ENCODE peak calls at places on chromosomes 11 and 22, in five cellular contexts. K is hepatocyte, V is neural progenitor cell, M is GM23338, F is SK-N-SH. J is an unnamed sample.

GRCh38 chr22:21696115-21696514 is 30.3 kb downstream of the PPIL2 start:
- DNase-seq in V (no peak), F (no peak), M (no peak), K (no peak), J (no peak)

GRCh38 chr11:27397619-27398412 is 34.8 kb upstream of the CCDC34 start:
- DNase-seq in V (no peak), F (peak), K (no peak), M (no peak), J (no peak)

GRCh38 chr11:124656759-124657627 is 16.5 kb downstream of the SIAE start:
- DNase-seq in V (peak), K (no peak), F (peak), M (peak), J (no peak)

GRCh38 chr11:58562375-58562800 is 13.3 kb downstream of the LPXN start:
- DNase-seq in F (no peak), V (no peak), M (no peak), K (peak), J (no peak)

GRCh38 chr11:120386318-120386717 is 50.1 kb downstream of the ARHGEF12 start:
- DNase-seq in F (no peak), V (no peak), K (no peak), M (no peak), J (no peak)

GRCh38 chr11:128303383-128303782 is 284.0 kb downstream of the ETS1 start:
- DNase-seq in M (peak), F (no peak), V (no peak), K (no peak), J (no peak)

GRCh38 chr11:131924446-131925240 is 554.2 kb downstream of the NTM start:
- DNase-seq in M (no peak), K (no peak), F (no peak), V (no peak), J (peak)

GRCh38 chr11:36724742-36725387 is 126.8 kb upstream of the RAG2 start:
- DNase-seq in F (no peak), M (no peak), V (no peak), K (no peak), J (no peak)

GRCh38 chr11:29641201-29641600 is 375.6 kb downstream of the KCNA4 start:
- DNase-seq in K (no peak), M (no peak), V (no peak), F (no peak), J (no peak)

GRCh38 chr11:4991066-4991465 is 3.6 kb upstream of the OR51L1 start:
- DNase-seq in V (peak), M (peak), F (no peak), K (peak), J (peak)

GRCh38 chr22:37639070-37639760 is at the start of gene SH3BP1:
- DNase-seq in K (peak), F (peak), M (peak), V (peak), J (peak)

GRCh38 chr11:118533769-118534729 is 3.1 kb downstream of the TMEM25 start:
- DNase-seq in M (no peak), V (no peak), F (no peak), K (peak), J (no peak)

GRCh38 chr11:5234390-5234834 is at the start of gene HBD:
- DNase-seq in M (no peak), K (no peak), V (no peak), F (no peak), J (no peak)

GRCh38 chr22:44325718-44326548 is 13.2 kb upstream of the SHISAL1 start:
- DNase-seq in V (peak), K (no peak), M (no peak), F (peak), J (peak)

GRCh38 chr22:23762866-23763578 is at the start of gene C22orf15:
- DNase-seq in V (peak), K (no peak), F (peak), M (peak), J (no peak)

GRCh38 chr11:3170756-3171670 is 5.9 kb upstream of the OSBPL5 start:
- DNase-seq in V (no peak), K (no peak), M (no peak), F (no peak), J (no peak)
- TF ChIP-seq EZH2phosphoT487 in V (no peak), K (no peak), M (no peak), F (no peak), J (no peak)

DNA sequence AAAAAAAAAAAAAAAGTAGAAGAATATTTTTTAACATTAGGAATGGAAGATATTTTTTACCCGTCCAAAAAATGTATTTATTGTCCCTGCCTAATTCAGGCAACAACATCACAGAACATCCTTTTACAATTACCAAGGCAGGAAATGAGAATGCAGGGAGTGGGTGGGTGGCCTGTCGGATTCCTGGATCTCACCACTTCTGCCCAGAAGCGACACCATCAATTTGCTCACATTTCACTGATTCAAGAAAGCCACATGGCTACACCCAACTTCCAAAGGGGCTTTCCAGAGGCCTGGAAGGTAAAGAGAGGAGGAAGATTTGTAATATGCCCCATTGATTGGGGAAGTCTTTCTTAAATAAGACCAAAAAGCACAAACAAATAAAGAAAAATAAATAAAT is 93.8 kb upstream of the CLPB start:
- DNase-seq in K (no peak), V (no peak), F (no peak), M (no peak), J (no peak)
- H3K4me2 ChIP-seq in K (no peak), V (no peak), F (no peak), M (no peak), J (no peak)

GRCh38 chr11:82250047-82250446 is 483.6 kb downstream of the FAM181B start:
- DNase-seq in M (no peak), V (no peak), K (no peak), F (no peak), J (no peak)
- H2AFZ ChIP-seq in M (no peak), V (no peak), K (no peak), F (no peak), J (no peak)

DNA sequence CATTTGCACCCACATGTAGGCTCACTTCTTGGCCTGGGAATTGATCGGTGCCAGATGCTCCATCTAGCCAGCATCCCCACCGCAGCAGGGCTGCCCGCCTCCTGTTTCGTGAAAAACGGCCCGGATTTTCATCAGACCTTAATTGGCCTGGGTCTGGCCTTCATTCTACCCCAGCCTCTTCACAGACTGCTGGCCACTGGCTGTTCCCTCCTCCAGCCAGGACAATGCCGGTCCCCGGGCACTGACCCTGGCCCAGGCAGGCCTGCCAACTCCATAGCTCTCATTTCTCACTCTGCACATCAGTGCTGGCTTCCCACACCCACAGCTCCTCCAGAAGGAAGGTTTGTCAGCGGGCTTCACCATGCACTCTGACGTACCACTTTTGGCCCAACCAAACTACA is 27.9 kb downstream of the TIMP3 start:
- DNase-seq in K (no peak), V (no peak), F (no peak), M (no peak), J (no peak)
- TF ChIP-seq EZH2phosphoT487 in K (no peak), V (no peak), F (no peak), M (no peak), J (no peak)

DNA sequence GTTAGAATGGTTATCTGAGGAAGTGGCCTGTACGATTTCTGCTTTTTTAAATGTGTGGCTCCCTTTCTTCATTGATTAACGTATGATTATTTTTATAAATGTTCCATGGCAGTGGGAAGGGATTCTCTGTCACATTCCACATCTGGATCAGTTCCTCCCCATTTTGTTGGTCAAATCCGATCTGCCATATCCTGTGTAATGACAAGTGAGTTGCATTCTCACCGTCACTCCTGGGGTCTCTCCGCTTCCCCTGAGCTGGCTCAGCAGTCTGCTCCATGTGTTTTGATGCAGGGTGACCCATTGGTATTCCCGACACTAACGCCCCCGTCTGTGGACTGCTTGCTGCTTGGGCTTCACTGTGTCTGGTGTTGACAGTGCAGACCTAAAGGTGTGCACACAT is 20.4 kb downstream of the NEAT1 start:
- DNase-seq in K (no peak), M (no peak), V (no peak), F (no peak), J (peak)
- H3K4me2 ChIP-seq in K (no peak), M (no peak), V (no peak), F (peak), J (no peak)

DNA sequence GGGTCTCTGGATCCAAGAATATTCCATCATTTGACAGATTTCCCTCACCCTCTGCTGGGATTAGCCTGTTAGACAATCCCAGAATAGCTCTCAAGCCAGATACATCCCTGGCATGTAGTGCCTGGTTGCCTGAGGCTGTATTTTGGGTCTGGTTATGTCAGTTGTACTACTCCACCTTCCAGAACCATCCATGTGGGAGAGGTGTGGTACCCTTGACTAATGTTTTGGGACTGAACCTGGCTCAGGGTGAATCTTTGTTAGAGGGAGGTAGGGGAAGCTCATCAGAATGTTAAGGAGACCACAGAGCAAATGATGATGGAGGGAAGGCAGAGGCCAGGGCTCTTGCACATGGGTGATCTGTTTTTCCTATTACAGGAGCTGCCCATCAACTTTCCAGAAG is 5.2 kb downstream of the C11orf52 start:
- DNase-seq in V (no peak), F (no peak), K (no peak), M (no peak), J (no peak)
- H2AFZ ChIP-seq in V (peak), F (peak), K (peak), M (peak), J (no peak)

DNA sequence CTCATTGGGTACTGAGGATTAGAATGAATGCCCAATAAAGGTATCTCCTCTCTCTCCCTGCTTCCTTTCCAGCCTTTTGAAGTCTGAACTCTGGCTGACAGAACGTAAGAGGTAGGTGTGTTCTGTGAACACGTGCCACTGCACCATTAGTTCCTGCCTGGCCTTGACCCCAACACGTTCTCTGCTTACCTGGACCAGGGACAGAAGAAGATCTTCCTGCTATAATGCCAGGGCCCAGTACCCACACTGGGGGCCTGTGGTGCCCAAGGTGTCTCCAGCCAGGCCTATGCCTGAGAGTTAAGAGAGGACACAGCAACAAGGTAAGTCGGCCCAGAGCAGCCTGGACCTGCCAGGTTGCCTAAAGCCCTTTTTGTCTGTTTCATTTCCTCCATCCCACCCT is 147.7 kb upstream of the TIMP3 start:
- DNase-seq in V (no peak), K (no peak), F (no peak), M (no peak), J (no peak)
- TF ChIP-seq EZH2phosphoT487 in V (no peak), K (no peak), F (no peak), M (no peak), J (no peak)

DNA sequence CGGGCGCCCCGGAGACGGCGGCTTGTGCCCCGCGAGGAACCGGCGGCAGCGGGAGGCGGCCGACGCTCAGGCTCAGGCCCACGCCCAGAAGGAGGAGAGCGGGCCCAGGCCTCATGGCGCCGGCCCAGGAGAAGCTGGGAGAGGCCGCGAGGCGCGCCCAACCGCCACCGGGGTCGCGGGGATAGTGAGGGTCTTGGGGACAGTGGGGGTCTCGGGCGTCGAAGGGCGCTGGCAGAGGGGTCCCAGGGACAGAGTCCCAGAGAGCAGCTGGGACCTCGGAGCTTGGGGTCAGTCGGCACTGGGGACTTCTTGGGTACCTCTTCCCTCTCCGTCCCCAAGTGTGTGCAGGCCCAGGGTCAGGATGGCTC is at the start of gene PKDREJ:
- DNase-seq in M (no peak), K (no peak), V (no peak), F (no peak), J (no peak)
- H3K4me2 ChIP-seq in M (peak), K (peak), V (peak), F (no peak), J (no peak)

DNA sequence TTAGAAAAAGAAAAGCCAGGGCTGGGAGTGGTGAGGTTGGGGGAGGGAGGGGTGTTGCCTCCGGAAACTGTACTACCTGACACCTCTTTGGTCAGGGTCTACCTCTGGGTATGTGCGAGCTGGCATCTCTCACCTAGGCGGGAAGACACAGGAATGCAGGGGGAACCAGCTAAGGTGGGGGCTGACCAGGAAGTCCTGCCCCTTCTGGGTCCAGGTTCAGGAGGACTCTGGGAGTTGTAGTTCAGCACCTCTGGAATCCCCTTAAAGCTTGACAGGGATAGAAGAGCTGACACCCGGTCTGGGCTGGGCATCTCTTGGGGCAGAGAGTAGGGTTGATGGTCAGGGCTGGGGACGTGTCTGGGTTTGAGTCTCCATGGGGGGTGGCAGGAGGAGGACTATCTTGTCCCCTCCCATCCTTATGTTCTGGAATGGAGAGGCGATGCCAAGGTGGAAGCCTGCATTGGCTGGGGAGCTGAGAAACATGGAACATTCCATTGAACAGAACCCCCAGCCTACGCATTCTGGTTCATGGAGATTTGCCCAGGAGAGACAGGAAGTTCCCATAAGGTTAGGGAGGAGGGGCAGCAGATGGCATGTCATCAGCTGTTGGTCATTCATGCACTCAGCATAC is 2.1 kb upstream of the KIAA1671 start:
- DNase-seq in K (no peak), V (peak), M (peak), F (peak), J (no peak)
- H2AFZ ChIP-seq in K (no peak), V (peak), M (no peak), F (peak), J (no peak)

DNA sequence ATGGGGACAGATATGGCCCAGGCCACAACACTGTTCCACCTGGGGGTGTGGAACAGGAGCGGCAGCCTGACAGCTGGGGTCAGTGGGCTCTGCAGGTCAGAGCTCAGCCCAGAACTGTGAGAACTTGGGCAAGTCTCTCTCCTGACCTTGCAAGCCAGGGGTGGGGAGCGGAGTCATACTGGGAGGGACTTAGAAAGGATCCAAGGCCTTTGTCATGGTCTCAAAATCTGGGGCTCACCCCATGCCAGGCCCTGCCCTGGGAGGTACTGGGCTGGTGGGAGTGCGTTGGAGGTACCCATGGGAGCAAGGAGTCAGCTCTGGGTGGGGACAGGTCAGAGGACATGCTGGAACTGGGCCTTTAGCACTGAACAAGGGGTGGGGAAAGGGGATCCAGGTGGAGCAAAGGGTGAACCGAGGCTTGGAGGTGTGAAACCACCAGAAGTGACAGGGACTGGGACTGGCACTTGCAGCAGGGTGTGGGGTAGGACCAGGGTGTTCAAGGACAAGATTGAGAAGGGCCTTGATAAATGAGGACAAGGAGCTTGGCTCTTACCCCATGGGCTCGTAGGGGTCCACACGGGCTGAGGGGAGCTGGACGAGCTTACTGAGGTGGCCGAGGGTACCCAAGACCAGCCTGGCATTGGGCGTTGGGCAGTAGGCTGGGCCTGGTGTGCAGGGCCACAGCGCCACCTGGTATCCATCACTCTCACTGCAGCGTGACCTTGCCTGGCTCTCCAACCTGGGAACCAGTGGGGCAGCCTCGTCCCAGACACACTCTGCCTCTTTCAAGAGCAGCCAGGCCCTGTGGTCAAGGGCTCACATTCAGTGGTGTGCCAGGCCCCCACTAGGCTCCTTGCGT is 7.4 kb upstream of the PMM1 start:
- DNase-seq in K (peak), M (peak), F (peak), V (peak), J (peak)
- TF ChIP-seq EZH2phosphoT487 in K (no peak), M (no peak), F (no peak), V (no peak), J (no peak)